ENCODE peak calls at places on chromosomes 4 and X, in ten cellular contexts. One of them, this sample, is unnamed.

GRCh38 chr4:164224871-164225270 is 529.1 kb upstream of the SMIM31 start:
- DNase-seq in memory B cell: no peak
- DNase-seq in heart right ventricle: no peak
- DNase-seq in tibial nerve: no peak
- DNase-seq in NCI-H1417: no peak
- DNase-seq in iris pigment epithelial cell: no peak
- DNase-seq in GM23248: no peak
- DNase-seq in T-cell: no peak
- DNase-seq in activated T-helper 1 cell treated with Interleukin-2 at 50 U/mL for 16 hours: no peak
- DNase-seq in left lung: no peak
- DNase-seq in this sample: no peak

GRCh38 chrX:38151426-38151825 is 69.2 kb downstream of the SRPX start:
- DNase-seq in memory B cell: no peak
- DNase-seq in heart right ventricle: no peak
- DNase-seq in tibial nerve: no peak
- DNase-seq in NCI-H1417: no peak
- DNase-seq in iris pigment epithelial cell: peak; percentile 29
- DNase-seq in GM23248: peak; percentile 4
- DNase-seq in T-cell: no peak
- DNase-seq in activated T-helper 1 cell treated with Interleukin-2 at 50 U/mL for 16 hours: no peak
- DNase-seq in left lung: no peak
- DNase-seq in this sample: no peak

GRCh38 chrX:153784325-153784967 is 3.6 kb downstream of the SRPK3 start:
- DNase-seq in memory B cell: no peak
- DNase-seq in heart right ventricle: no peak
- DNase-seq in tibial nerve: no peak
- DNase-seq in NCI-H1417: no peak
- DNase-seq in iris pigment epithelial cell: no peak
- DNase-seq in GM23248: no peak
- DNase-seq in T-cell: no peak
- DNase-seq in activated T-helper 1 cell treated with Interleukin-2 at 50 U/mL for 16 hours: no peak
- DNase-seq in left lung: no peak
- DNase-seq in this sample: no peak

GRCh38 chr4:163988921-163989320 is 494.4 kb downstream of the TMA16 start:
- DNase-seq in memory B cell: no peak
- DNase-seq in heart right ventricle: no peak
- DNase-seq in tibial nerve: no peak
- DNase-seq in NCI-H1417: peak; percentile 91
- DNase-seq in iris pigment epithelial cell: no peak
- DNase-seq in GM23248: no peak
- DNase-seq in T-cell: no peak
- DNase-seq in activated T-helper 1 cell treated with Interleukin-2 at 50 U/mL for 16 hours: no peak
- DNase-seq in left lung: no peak
- DNase-seq in this sample: no peak

GRCh38 chr4:150119492-150119891 is 41.2 kb downstream of the DCLK2 start:
- DNase-seq in memory B cell: no peak
- DNase-seq in heart right ventricle: no peak
- DNase-seq in tibial nerve: no peak
- DNase-seq in NCI-H1417: no peak
- DNase-seq in iris pigment epithelial cell: peak; percentile 36
- DNase-seq in GM23248: peak; percentile 71
- DNase-seq in T-cell: no peak
- DNase-seq in activated T-helper 1 cell treated with Interleukin-2 at 50 U/mL for 16 hours: no peak
- DNase-seq in left lung: no peak
- DNase-seq in this sample: no peak

GRCh38 chrX:48919947-48920712 is 1.3 kb upstream of the PIM2 start:
- DNase-seq in memory B cell: no peak
- DNase-seq in heart right ventricle: no peak
- DNase-seq in tibial nerve: no peak
- DNase-seq in NCI-H1417: no peak
- DNase-seq in iris pigment epithelial cell: no peak
- DNase-seq in GM23248: no peak
- DNase-seq in T-cell: peak; percentile 51
- DNase-seq in activated T-helper 1 cell treated with Interleukin-2 at 50 U/mL for 16 hours: no peak
- DNase-seq in left lung: no peak
- DNase-seq in this sample: no peak

GRCh38 chrX:140817943-140818342 is 108.4 kb downstream of the LINC00632 start:
- DNase-seq in memory B cell: no peak
- DNase-seq in heart right ventricle: no peak
- DNase-seq in tibial nerve: no peak
- DNase-seq in NCI-H1417: peak; percentile 49
- DNase-seq in iris pigment epithelial cell: peak; percentile 31
- DNase-seq in GM23248: peak; percentile 32
- DNase-seq in T-cell: no peak
- DNase-seq in activated T-helper 1 cell treated with Interleukin-2 at 50 U/mL for 16 hours: no peak
- DNase-seq in left lung: no peak
- DNase-seq in this sample: no peak

GRCh38 chr4:79022529-79022928 is 83.3 kb upstream of the PAQR3 start:
- DNase-seq in memory B cell: no peak
- DNase-seq in heart right ventricle: no peak
- DNase-seq in tibial nerve: no peak
- DNase-seq in NCI-H1417: no peak
- DNase-seq in iris pigment epithelial cell: no peak
- DNase-seq in GM23248: no peak
- DNase-seq in T-cell: no peak
- DNase-seq in activated T-helper 1 cell treated with Interleukin-2 at 50 U/mL for 16 hours: no peak
- DNase-seq in left lung: peak; percentile 75
- DNase-seq in this sample: no peak

GRCh38 chr4:182925298-182925738 is 8.1 kb upstream of the DCTD start:
- DNase-seq in memory B cell: peak; percentile 46
- DNase-seq in heart right ventricle: peak; percentile 59
- DNase-seq in tibial nerve: no peak
- DNase-seq in NCI-H1417: peak; percentile 73
- DNase-seq in iris pigment epithelial cell: peak; percentile 72
- DNase-seq in GM23248: peak; percentile 40
- DNase-seq in T-cell: peak; percentile 36
- DNase-seq in activated T-helper 1 cell treated with Interleukin-2 at 50 U/mL for 16 hours: peak; percentile 29
- DNase-seq in left lung: no peak
- DNase-seq in this sample: peak; percentile 83

GRCh38 chr4:157664726-157665125 is 444.2 kb downstream of the GRIA2 start:
- DNase-seq in memory B cell: no peak
- DNase-seq in heart right ventricle: no peak
- DNase-seq in tibial nerve: no peak
- DNase-seq in NCI-H1417: no peak
- DNase-seq in iris pigment epithelial cell: peak; percentile 51
- DNase-seq in GM23248: peak; percentile 63
- DNase-seq in T-cell: no peak
- DNase-seq in activated T-helper 1 cell treated with Interleukin-2 at 50 U/mL for 16 hours: no peak
- DNase-seq in left lung: no peak
- DNase-seq in this sample: no peak